ENCODE peak calls at places on chromosomes 11 and 22, in four cellular contexts. One of them, this sample, is unnamed.

GRCh38 chr11:115201121-115201792 is 303.0 kb downstream of the CADM1 start:
- DNase-seq in K562: no peak
- DNase-seq in GM12878: no peak
- DNase-seq in HepG2: no peak
- DNase-seq in this sample: peak

GRCh38 chr22:41822289-41823057 is 10.4 kb upstream of the SREBF2 start:
- DNase-seq in HepG2: peak
- DNase-seq in GM12878: peak
- DNase-seq in K562: peak
- DNase-seq in this sample: peak

GRCh38 chr22:20650294-20651207 is 123.4 kb upstream of the SERPIND1 start:
- DNase-seq in K562: peak
- DNase-seq in HepG2: no peak
- DNase-seq in GM12878: no peak
- DNase-seq in this sample: peak

GRCh38 chr22:36367066-36367465 is 20.7 kb downstream of the MYH9 start:
- DNase-seq in HepG2: no peak
- DNase-seq in GM12878: no peak
- DNase-seq in K562: no peak
- DNase-seq in this sample: no peak

GRCh38 chr11:46277313-46277622 is 194 bp upstream of the CREB3L1 start:
- DNase-seq in GM12878: no peak
- DNase-seq in HepG2: no peak
- DNase-seq in K562: no peak
- DNase-seq in this sample: peak

GRCh38 chr11:123195182-123196059 is at the start of gene CLMP:
- DNase-seq in HepG2: no peak
- DNase-seq in K562: no peak
- DNase-seq in GM12878: no peak
- DNase-seq in this sample: no peak

GRCh38 chr11:7600205-7600775 is 73.0 kb downstream of the CYB5R2 start:
- DNase-seq in HepG2: peak
- DNase-seq in GM12878: no peak
- DNase-seq in K562: no peak
- DNase-seq in this sample: no peak

GRCh38 chr11:61495801-61496601 is 12.5 kb upstream of the LRRC10B start:
- DNase-seq in K562: no peak
- DNase-seq in HepG2: no peak
- DNase-seq in GM12878: no peak
- DNase-seq in this sample: no peak

GRCh38 chr11:5767056-5767455 is 13.0 kb downstream of the OR52N4 start:
- DNase-seq in K562: no peak
- DNase-seq in GM12878: no peak
- DNase-seq in HepG2: no peak
- DNase-seq in this sample: no peak

GRCh38 chr11:129917231-129917630 is 21.9 kb upstream of the NFRKB start:
- DNase-seq in HepG2: no peak
- DNase-seq in K562: no peak
- DNase-seq in GM12878: no peak
- DNase-seq in this sample: no peak

GRCh38 chr11:129918361-129918760 is 23.0 kb upstream of the NFRKB start:
- DNase-seq in GM12878: no peak
- DNase-seq in K562: no peak
- DNase-seq in HepG2: no peak
- DNase-seq in this sample: no peak

GRCh38 chr11:129922674-129923073 is 27.3 kb upstream of the NFRKB start:
- DNase-seq in GM12878: no peak
- DNase-seq in HepG2: no peak
- DNase-seq in K562: no peak
- DNase-seq in this sample: no peak
- TF ChIP-seq FOXK2 in GM12878: no peak
- TF ChIP-seq FOXK2 in HepG2: no peak
- TF ChIP-seq FOXK2 in K562: no peak
- TF ChIP-seq FOXK2 in this sample: no peak

DNA sequence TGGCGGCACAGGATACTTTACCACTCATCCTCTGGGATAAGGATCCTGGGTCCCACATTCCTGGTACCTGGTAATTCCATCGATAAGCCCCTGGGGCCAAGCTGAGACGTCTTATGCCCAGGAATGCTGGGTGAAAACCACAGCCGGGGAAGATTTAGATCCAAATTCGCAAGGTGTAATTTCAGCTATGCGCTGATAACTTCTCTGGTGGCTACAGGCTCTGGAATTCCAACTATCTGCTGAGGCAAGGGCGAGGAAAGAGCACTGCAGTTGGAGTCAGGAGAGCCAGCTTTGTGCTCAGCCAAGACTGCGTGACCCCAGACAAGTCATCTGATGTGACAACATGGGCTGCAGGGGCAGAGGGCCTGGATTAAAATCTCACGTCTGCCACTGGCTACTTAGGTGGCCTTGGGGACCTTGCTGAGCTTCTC is 9.9 kb upstream of the MYEOV start:
- DNase-seq in K562: no peak
- DNase-seq in GM12878: no peak
- DNase-seq in HepG2: no peak
- DNase-seq in this sample: no peak
- TF ChIP-seq FOXK2 in K562: no peak
- TF ChIP-seq FOXK2 in GM12878: no peak
- TF ChIP-seq FOXK2 in HepG2: no peak
- TF ChIP-seq FOXK2 in this sample: no peak

DNA sequence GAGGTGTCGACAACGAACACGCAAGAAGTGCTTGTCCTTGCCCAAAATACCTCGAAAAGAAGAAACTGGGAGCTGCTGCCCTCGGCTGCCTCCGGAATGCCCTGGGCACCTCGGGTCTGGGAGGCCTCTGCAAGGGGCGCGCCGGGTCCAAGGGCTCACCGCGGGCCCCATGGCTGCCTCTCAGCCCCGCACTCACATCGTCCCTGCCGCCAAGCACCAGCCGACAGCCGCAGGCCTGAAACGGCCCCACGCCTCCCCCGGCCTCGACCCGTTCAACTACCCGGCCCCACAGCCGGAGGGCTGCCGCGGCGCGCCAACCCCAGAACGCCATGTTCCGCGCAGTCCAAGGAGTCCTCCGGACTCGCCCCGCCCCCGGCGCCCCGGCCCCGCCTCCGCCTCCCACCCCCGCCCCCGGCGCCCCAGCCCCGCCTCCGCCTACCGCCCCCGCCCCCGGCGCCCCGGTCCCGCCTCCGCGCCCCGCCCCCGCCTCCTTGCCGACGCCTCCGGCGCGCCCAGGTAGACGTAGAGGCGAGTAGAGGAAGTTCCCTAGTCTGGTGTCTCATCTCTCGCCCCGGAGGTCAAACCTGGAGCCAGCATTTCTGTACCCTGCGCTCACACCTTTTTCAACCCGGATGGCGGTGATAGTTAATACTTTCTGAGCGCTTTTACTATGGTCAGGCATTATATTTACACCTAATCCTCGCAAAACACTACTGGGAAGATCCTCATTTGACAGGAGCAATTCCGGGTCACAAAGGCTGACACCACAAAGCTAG is at the start of gene SIRT3:
- DNase-seq in GM12878: peak
- DNase-seq in HepG2: peak
- DNase-seq in K562: peak
- DNase-seq in this sample: peak
- TF ChIP-seq FOXK2 in GM12878: peak
- TF ChIP-seq FOXK2 in HepG2: no peak
- TF ChIP-seq FOXK2 in K562: no peak
- TF ChIP-seq FOXK2 in this sample: no peak

GRCh38 chr11:67997460-67997921 is 6.4 kb downstream of the UNC93B1 start:
- DNase-seq in K562: no peak
- DNase-seq in HepG2: no peak
- DNase-seq in GM12878: no peak
- DNase-seq in this sample: no peak
- TF ChIP-seq FOXK2 in K562: no peak
- TF ChIP-seq FOXK2 in HepG2: no peak
- TF ChIP-seq FOXK2 in GM12878: no peak
- TF ChIP-seq FOXK2 in this sample: no peak

GRCh38 chr22:24118689-24119384 is 62.5 kb upstream of the SUSD2 start:
- DNase-seq in K562: no peak
- DNase-seq in HepG2: no peak
- DNase-seq in GM12878: no peak
- DNase-seq in this sample: no peak

GRCh38 chr22:24119476-24119875 is 61.8 kb upstream of the SUSD2 start:
- DNase-seq in GM12878: no peak
- DNase-seq in HepG2: no peak
- DNase-seq in K562: no peak
- DNase-seq in this sample: no peak

GRCh38 chr22:24112188-24112587 is 69.1 kb upstream of the SUSD2 start:
- DNase-seq in HepG2: no peak
- DNase-seq in GM12878: no peak
- DNase-seq in K562: no peak
- DNase-seq in this sample: no peak

GRCh38 chr22:24117942-24118341 is 63.3 kb upstream of the SUSD2 start:
- DNase-seq in GM12878: no peak
- DNase-seq in K562: peak
- DNase-seq in HepG2: no peak
- DNase-seq in this sample: peak

GRCh38 chr22:24115247-24116207 is 65.8 kb upstream of the SUSD2 start:
- DNase-seq in HepG2: no peak
- DNase-seq in K562: no peak
- DNase-seq in GM12878: no peak
- DNase-seq in this sample: no peak
- TF ChIP-seq FOXK2 in HepG2: no peak
- TF ChIP-seq FOXK2 in K562: no peak
- TF ChIP-seq FOXK2 in GM12878: no peak
- TF ChIP-seq FOXK2 in this sample: no peak

DNA sequence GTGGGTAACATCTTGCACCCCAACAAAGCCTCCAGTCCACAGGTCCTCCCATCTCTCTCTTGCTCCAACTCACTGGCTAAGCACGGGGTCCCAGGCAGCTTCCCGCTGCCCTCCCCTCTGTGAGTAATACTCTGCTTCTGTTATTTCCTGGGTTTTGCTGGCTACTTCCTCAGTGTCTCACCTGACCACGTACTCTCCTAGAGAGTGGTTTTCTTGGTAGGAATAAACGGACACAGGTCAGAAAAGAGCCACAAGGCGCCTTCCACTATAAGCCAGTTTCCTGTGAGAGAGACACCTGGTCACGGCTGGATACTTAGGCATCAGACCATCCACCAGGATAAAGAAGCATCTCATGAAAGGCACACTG is 36.0 kb downstream of the ARRB1 start:
- DNase-seq in K562: no peak
- DNase-seq in GM12878: no peak
- DNase-seq in HepG2: no peak
- DNase-seq in this sample: no peak
- TF ChIP-seq FOXK2 in K562: no peak
- TF ChIP-seq FOXK2 in GM12878: no peak
- TF ChIP-seq FOXK2 in HepG2: no peak
- TF ChIP-seq FOXK2 in this sample: no peak

DNA sequence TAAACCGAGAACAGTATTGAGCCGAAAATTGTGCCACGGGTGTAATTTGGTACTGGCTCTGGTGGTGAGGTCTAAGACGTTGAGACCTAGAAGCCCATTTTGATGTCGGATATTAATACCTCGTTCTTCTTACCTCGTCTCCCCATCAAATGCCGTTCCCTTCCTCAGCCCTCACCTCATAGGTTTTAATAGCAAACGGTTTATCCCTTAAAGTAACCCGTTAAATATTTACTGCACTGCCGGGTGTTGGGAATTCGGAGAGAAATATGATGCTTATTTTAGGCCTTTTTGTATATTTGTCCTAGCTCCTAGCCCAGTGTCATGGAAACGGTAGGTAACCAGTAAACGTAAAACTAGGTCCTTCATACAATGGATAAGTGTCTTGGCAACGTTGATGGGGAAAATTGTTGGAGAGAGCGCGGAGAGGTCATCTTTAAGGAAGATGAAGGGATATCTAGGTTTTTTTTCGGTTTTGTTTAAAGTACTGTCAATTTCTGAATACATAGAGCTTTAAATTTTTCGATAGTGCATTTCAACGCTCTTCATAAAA is 954 bp downstream of the C11orf58 start:
- DNase-seq in K562: no peak
- DNase-seq in GM12878: no peak
- DNase-seq in HepG2: no peak
- DNase-seq in this sample: peak
- TF ChIP-seq FOXK2 in K562: no peak
- TF ChIP-seq FOXK2 in GM12878: no peak
- TF ChIP-seq FOXK2 in HepG2: no peak
- TF ChIP-seq FOXK2 in this sample: no peak

GRCh38 chr11:117591316-117592039 is 205.5 kb downstream of the DSCAML1 start:
- DNase-seq in K562: no peak
- DNase-seq in HepG2: no peak
- DNase-seq in GM12878: no peak
- DNase-seq in this sample: no peak
- TF ChIP-seq FOXK2 in K562: no peak
- TF ChIP-seq FOXK2 in HepG2: no peak
- TF ChIP-seq FOXK2 in GM12878: no peak
- TF ChIP-seq FOXK2 in this sample: no peak

DNA sequence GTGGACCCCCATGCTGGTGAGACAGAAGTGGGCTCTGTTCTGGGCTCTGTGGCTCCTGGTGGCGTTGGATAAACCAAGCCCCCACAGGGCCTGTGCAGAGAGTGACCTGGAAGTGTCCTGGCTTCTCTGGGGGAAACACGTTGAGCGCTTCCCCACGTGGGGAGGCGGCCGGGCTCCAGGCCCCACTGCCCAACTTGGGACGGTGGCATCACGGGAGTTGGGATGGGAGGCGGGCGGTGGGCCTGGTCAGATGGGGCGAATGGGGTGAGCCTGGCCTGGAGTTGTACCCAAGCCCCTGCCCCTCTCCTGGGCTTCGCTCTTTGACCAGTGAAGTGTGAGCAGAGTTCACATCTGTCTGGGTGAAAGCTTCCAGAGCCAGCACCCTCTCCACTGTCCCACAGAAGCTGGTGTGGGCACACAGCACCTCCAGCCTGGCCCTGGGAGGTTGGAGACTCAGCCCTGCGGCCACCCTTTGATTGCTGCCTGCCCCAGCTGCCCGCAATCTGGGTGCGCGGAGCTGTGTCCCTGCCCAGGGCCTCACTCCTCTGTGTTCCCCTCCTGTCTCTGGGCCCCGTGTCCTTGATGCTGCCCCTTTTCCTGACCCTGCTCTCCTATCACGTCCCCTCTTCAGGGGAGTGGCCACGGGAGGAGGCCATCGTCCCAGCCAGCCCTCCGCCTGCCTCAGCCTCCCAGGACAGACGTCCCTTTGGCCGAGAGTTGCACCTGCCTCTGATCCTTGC is 14.2 kb downstream of the BRSK2 start:
- DNase-seq in K562: no peak
- DNase-seq in HepG2: no peak
- DNase-seq in GM12878: no peak
- DNase-seq in this sample: no peak
- TF ChIP-seq FOXK2 in K562: no peak
- TF ChIP-seq FOXK2 in HepG2: no peak
- TF ChIP-seq FOXK2 in GM12878: no peak
- TF ChIP-seq FOXK2 in this sample: no peak

This sample was measured in HEK293T.